ENCODE peak calls at places on chromosomes 12 and 14, in eight cellular contexts. B, P, V, O, Q, N, D and T are unnamed samples.

GRCh38 chr12:101616027-101616494 is 21.3 kb downstream of the MYBPC1 start:
- DNase-seq in V (no peak), O (no peak), D (no peak), P (no peak), Q (peak), N (no peak), B (no peak), T (peak)

GRCh38 chr14:71049435-71050147 is 142.3 kb downstream of the PCNX1 start:
- DNase-seq in Q (peak), V (no peak), N (no peak), B (no peak), O (no peak), D (no peak), P (no peak), T (peak)

GRCh38 chr12:78442454-78442801 is 422.1 kb upstream of the SYT1 start:
- DNase-seq in P (no peak), D (no peak), O (no peak), Q (peak), V (no peak), B (no peak), N (no peak), T (peak)

GRCh38 chr12:75212072-75212471 is 2.4 kb upstream of the KCNC2 start:
- DNase-seq in B (no peak), Q (no peak), D (no peak), V (no peak), P (no peak), N (no peak), O (no peak), T (no peak)

GRCh38 chr12:108582981-108583770 is 14.7 kb downstream of the TMEM119 start:
- DNase-seq in N (peak), D (no peak), V (no peak), Q (no peak), B (no peak), P (no peak), O (no peak), T (peak)

GRCh38 chr14:53715390-53715730 is 241.3 kb downstream of the BMP4 start:
- DNase-seq in Q (peak), B (no peak), O (no peak), V (no peak), P (no peak), D (no peak), N (no peak), T (peak)

GRCh38 chr12:130656411-130656810 is 59.7 kb downstream of the RIMBP2 start:
- DNase-seq in O (no peak), Q (no peak), P (no peak), B (no peak), D (no peak), N (peak), V (no peak), T (no peak)

GRCh38 chr12:47715877-47716548 is 9.3 kb downstream of the ENDOU start:
- DNase-seq in Q (no peak), B (no peak), D (no peak), P (no peak), N (no peak), O (no peak), V (no peak), T (no peak)

GRCh38 chr14:89507521-89507920 is 90.5 kb upstream of the FOXN3 start:
- DNase-seq in V (no peak), B (no peak), O (no peak), Q (peak), N (no peak), D (no peak), P (no peak), T (peak)

GRCh38 chr12:50986961-50987737 is 34.8 kb downstream of the HIGD1C start:
- DNase-seq in N (no peak), V (no peak), B (peak), D (peak), Q (peak), O (no peak), P (peak), T (peak)

GRCh38 chr12:109871678-109872314 is 8.5 kb downstream of the GLTP start:
- DNase-seq in O (no peak), B (no peak), Q (no peak), N (no peak), D (no peak), V (no peak), P (no peak), T (no peak)

GRCh38 chr12:77888611-77889010 is 57.9 kb downstream of the NAV3 start:
- DNase-seq in D (no peak), P (no peak), N (no peak), O (no peak), B (no peak), Q (peak), V (no peak), T (peak)